ENCODE peak calls at places on chromosome 21, in nine cellular contexts. I, H, L, C, Y, T, R, W and P are unnamed samples.
A peak's percentile ranks its signal among the peaks of the same experiment; 100 is the strongest.

GRCh38 chr21:29647353-29647781 is 292.4 kb downstream of the GRIK1 start:
- DNase-seq in R (peak; percentile 77), L (no peak), W (no peak), H (no peak), I (peak; percentile 97), T (no peak), Y (no peak), C (no peak), P (no peak)

GRCh38 chr21:9837946-9838801 is 683.2 kb upstream of the TPTE start:
- DNase-seq in W (no peak), I (no peak), H (peak; percentile 66), R (no peak), Y (no peak), T (no peak), L (peak; percentile 71), C (no peak), P (no peak)

GRCh38 chr21:26177187-26177586 is 6.6 kb upstream of the APP start:
- DNase-seq in I (no peak), Y (no peak), C (no peak), T (no peak), W (peak; percentile 54), R (peak; percentile 41), H (no peak), L (no peak), P (no peak)

GRCh38 chr21:31554511-31555022 is 104.9 kb upstream of the SOD1 start:
- DNase-seq in I (peak; percentile 5), L (peak; percentile 16), C (no peak), Y (no peak), T (peak; percentile 39), W (no peak), R (peak; percentile 48), H (no peak), P (no peak)

GRCh38 chr21:38244407-38244787 is 12.4 kb upstream of the KCNJ15 start:
- DNase-seq in W (no peak), C (no peak), R (no peak), H (no peak), I (no peak), L (no peak), Y (no peak), T (no peak), P (no peak)

GRCh38 chr21:39386194-39386593 is 37.3 kb upstream of the HMGN1 start:
- DNase-seq in I (no peak), R (no peak), T (no peak), H (peak; percentile 69), C (peak; percentile 67), L (peak; percentile 73), W (peak; percentile 59), Y (no peak), P (no peak)

GRCh38 chr21:41643246-41643966 is 123.4 kb downstream of the RIPK4 start:
- DNase-seq in Y (no peak), L (peak; percentile 20), T (no peak), W (no peak), C (no peak), R (no peak), I (no peak), H (no peak), P (no peak)

GRCh38 chr21:39484711-39485264 is 33.0 kb downstream of the SH3BGR start:
- DNase-seq in H (no peak), R (peak; percentile 40), Y (no peak), C (no peak), W (no peak), L (no peak), I (no peak), T (no peak), P (no peak)

GRCh38 chr21:42047821-42048613 is 23.1 kb upstream of the UMODL1 start:
- DNase-seq in T (no peak), C (peak; percentile 97), L (no peak), W (peak; percentile 70), H (no peak), I (peak; percentile 99), Y (peak; percentile 95), R (peak; percentile 94), P (peak; percentile 87)

GRCh38 chr21:33976082-33976979 is 60.7 kb upstream of the ATP5PO start:
- DNase-seq in H (peak; percentile 72), W (peak; percentile 63), C (peak; percentile 16), L (no peak), R (peak; percentile 99), Y (peak; percentile 91), I (peak; percentile 94), T (no peak), P (peak; percentile 94)

GRCh38 chr21:19999369-20000272 is 998.6 kb upstream of the NCAM2 start:
- DNase-seq in R (no peak), C (no peak), H (no peak), I (no peak), T (no peak), L (no peak), Y (no peak), W (no peak), P (no peak)

GRCh38 chr21:34885636-34886553 is 163.2 kb downstream of the RUNX1 start:
- DNase-seq in T (no peak), H (no peak), I (no peak), Y (no peak), W (no peak), C (no peak), L (no peak), R (no peak), P (no peak)

GRCh38 chr21:35190201-35190701 is 141.1 kb upstream of the RUNX1 start:
- DNase-seq in C (no peak), T (peak; percentile 58), Y (no peak), H (no peak), I (peak; percentile 21), R (peak; percentile 46), L (no peak), W (no peak), P (no peak)

GRCh38 chr21:27407296-27407695 is 440.4 kb upstream of the ADAMTS5 start:
- DNase-seq in H (no peak), Y (no peak), I (no peak), W (no peak), L (no peak), C (no peak), T (no peak), R (no peak), P (no peak)

GRCh38 chr21:46424062-46424591 is 34.6 kb upstream of the DIP2A start:
- DNase-seq in R (no peak), L (no peak), Y (no peak), C (no peak), W (no peak), I (no peak), H (no peak), T (no peak), P (no peak)

GRCh38 chr21:44957901-44958451 is 18.1 kb downstream of the SLX9 start:
- DNase-seq in I (no peak), T (no peak), C (no peak), H (peak; percentile 68), W (peak; percentile 52), L (no peak), Y (no peak), R (no peak), P (no peak)
- H3K4me3 ChIP-seq in I (no peak overlapping the region), T (no peak overlapping the region), C (no peak overlapping the region), H (peak overlapping the region; percentile 9), W (no peak overlapping the region), L (no peak overlapping the region), Y (no peak overlapping the region), R (no peak overlapping the region), P (no peak overlapping the region)

GRCh38 chr21:43269461-43269860 is 100.7 kb downstream of the CRYAA start:
- DNase-seq in W (peak; percentile 8), C (no peak), Y (no peak), I (no peak), T (no peak), R (no peak), H (no peak), L (peak; percentile 60), P (no peak)
- TF ChIP-seq CTCF in W (peak; percentile 14), C (no peak), Y (peak; percentile 32), I (peak; percentile 7), T (peak; percentile 63), R (peak; percentile 41), H (no peak), L (peak; percentile 31), P (peak; percentile 22)

GRCh38 chr21:44516342-44516741 is 23.7 kb downstream of the KRTAP10-1 start:
- DNase-seq in C (no peak), I (no peak), Y (no peak), R (no peak), W (no peak), T (no peak), H (no peak), L (no peak), P (no peak)

GRCh38 chr21:44516828-44517174 is 23.2 kb downstream of the KRTAP10-1 start:
- DNase-seq in W (no peak), T (no peak), Y (no peak), L (peak; percentile 34), I (no peak), C (no peak), H (no peak), R (no peak), P (no peak)

GRCh38 chr21:44514218-44514520 is 25.8 kb downstream of the KRTAP10-1 start:
- DNase-seq in W (no peak), H (no peak), I (no peak), T (no peak), C (no peak), Y (no peak), L (no peak), R (no peak), P (no peak)

GRCh38 chr21:44514746-44515358 is 25.1 kb downstream of the KRTAP10-1 start:
- DNase-seq in H (no peak), T (no peak), C (no peak), Y (no peak), L (no peak), I (no peak), W (no peak), R (no peak), P (no peak)

DNA sequence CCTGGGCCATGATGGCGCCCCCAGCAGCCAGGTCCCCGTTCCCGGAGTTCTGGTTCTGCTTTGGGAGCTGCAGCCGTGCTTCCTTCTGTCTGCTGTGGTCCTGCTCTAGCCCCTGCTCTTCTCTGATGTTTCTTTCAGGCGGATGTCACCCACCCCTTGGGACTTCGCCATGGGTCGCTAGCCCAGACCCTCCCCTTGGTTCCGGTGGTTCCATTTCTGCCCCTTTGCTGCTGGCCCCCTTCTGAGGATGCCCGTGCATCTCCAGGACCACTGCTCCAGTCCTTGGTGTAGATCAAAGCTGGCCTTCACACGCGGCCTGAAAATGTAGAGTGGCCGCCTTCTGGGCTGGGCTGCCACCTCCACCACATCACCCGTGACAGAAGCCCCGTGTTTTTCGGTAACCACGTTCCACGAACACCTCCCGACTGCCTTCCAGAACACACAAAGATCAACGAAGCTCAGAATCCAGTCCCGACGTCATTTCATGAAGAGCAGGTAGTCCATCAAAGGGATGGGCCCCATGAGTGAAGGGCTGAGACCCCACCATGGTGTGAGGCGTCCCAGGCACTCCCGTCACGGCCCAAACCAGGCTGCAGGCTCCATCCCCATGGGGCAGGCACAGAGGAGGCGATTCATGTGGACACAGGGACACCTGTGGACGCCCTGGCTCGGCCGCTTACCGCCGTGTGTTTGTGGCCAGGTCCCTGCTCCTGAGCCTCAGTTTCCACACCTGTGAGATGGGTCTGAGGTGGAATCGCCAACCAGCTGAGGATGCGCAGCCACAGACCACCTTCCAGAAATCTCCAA is 24.4 kb downstream of the KRTAP10-1 start:
- DNase-seq in T (no peak), I (no peak), C (no peak), W (no peak), R (no peak), Y (no peak), L (no peak), H (no peak), P (no peak)
- H3K4me3 ChIP-seq in T (no peak overlapping the region), I (no peak overlapping the region), C (no peak overlapping the region), W (no peak overlapping the region), R (no peak overlapping the region), Y (no peak overlapping the region), L (no peak overlapping the region), H (no peak overlapping the region), P (no peak overlapping the region)

DNA sequence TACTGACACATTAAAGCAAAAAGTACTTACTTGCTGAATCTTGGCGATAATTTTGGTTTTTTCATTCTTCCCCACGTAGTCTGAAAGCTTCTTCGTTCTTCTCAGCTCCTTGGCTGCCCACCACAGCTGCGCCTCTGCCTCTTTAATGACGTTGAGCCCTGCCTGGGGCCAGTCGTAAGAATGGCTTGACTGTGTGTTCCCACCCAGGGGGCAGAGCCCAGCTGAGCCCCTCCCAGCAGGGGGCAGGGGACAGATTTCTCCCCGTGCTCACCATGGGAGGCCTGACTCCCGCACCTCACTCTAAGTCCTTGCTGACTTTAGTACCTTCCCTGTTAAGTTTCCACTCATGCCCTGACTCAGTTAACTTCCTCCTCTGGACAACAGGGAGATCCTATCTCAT is 9.0 kb downstream of the CFAP298 start:
- DNase-seq in H (no peak), T (no peak), Y (no peak), C (no peak), I (no peak), L (no peak), W (no peak), R (no peak), P (no peak)
- TF ChIP-seq CTCF in H (no peak), T (no peak), Y (no peak), C (no peak), I (no peak), L (no peak), W (no peak), R (no peak), P (no peak)